ENCODE peak calls at places on chromosomes 7 and 10, in four cellular contexts. D, Q, N and B are unnamed samples.

GRCh38 chr10:18293536-18294510 is 153.6 kb downstream of the CACNB2 start:
- DNase-seq in Q (no peak), N (peak; percentile 31), D (no peak), B (no peak)

GRCh38 chr7:98670186-98670585 is 53.1 kb downstream of the NPTX2 start:
- DNase-seq in N (no peak), D (no peak), Q (no peak), B (no peak)

GRCh38 chr7:71511361-71511807 is 379.4 kb downstream of the GALNT17 start:
- DNase-seq in Q (peak; percentile 16), N (no peak), D (no peak), B (peak; percentile 77)

GRCh38 chr7:105887569-105888199 is 11.3 kb upstream of the ATXN7L1 start:
- DNase-seq in D (no peak), Q (no peak), N (no peak), B (no peak)

GRCh38 chr7:71785216-71785615 is 626.9 kb downstream of the CALN1 start:
- DNase-seq in D (no peak), N (no peak), Q (no peak), B (no peak)

GRCh38 chr10:126160971-126161630 is 227.2 kb downstream of the ADAM12 start:
- DNase-seq in Q (no peak), D (peak; percentile 40), N (no peak), B (peak; percentile 48)

GRCh38 chr10:44552716-44553115 is 167.8 kb upstream of the CXCL12 start:
- DNase-seq in Q (no peak), D (no peak), N (no peak), B (no peak)

GRCh38 chr10:4685495-4685894 is 140.5 kb upstream of the AKR1E2 start:
- DNase-seq in Q (no peak), D (no peak), N (no peak), B (no peak)

GRCh38 chr10:69089638-69090599 is 2.0 kb downstream of the SRGN start:
- DNase-seq in Q (peak; percentile 34), D (no peak), N (peak; percentile 65), B (no peak)

GRCh38 chr10:36712695-36713094 is 412.7 kb upstream of the ANKRD30A start:
- DNase-seq in D (no peak), Q (no peak), N (no peak), B (no peak)

GRCh38 chr10:97119058-97119832 is 66.5 kb downstream of the SLIT1 start:
- DNase-seq in Q (no peak), D (no peak), N (no peak), B (no peak)

GRCh38 chr7:93006480-93007095 is 111.2 kb downstream of the SAMD9 start:
- DNase-seq in N (no peak), Q (peak; percentile 34), D (no peak), B (no peak)

GRCh38 chr10:74877899-74878298 is 51.5 kb downstream of the KAT6B start:
- DNase-seq in N (no peak), D (no peak), Q (no peak), B (no peak)

DNA sequence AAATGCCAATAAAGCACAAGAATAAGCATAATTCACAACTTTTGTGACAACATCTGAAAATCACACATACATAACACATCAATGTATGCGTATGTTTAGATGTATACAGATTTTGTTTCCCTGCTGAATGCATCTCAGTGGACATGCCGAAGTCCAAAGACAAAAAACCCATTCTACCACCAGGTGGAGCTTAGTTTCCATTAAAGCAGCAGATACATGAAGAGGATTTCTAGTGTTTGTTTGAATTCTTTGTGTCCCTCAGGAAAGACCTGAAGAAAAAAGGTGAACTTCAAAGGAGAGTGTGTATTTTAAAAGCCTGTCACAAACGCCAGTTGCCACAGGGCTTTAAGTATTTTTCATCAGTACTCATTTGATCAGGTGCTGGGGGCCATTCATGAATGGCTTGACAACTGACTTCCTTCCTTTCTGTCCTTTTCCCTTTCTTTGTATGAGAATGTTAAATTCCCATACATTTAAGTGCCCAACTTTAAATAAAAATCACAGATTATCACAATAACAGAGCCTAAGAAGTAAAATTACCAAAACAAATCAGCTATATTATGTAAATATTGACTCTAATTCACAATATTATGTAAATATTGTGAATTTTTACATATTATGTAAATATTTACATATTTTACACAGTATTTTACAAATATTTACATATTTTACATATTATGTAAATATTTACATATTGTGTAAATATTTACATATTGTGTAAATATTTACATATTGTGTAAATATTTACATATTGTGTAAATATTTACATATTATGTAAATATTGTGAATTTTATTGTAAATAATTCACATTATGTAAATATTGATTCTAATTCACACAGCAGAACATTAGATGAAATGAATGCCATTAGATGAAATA is 343.0 kb downstream of the CRPPA start:
- DNase-seq in D (peak; percentile 71), Q (peak; percentile 42), N (no peak), B (peak; percentile 78)
- H3K4me3 ChIP-seq in D (no peak overlapping the region), Q (no peak overlapping the region), N (no peak overlapping the region), B (no peak overlapping the region)

GRCh38 chr7:118153551-118154177 is 30.3 kb upstream of the LSM8 start:
- DNase-seq in Q (peak; percentile 58), N (no peak), D (peak; percentile 38), B (peak; percentile 72)
- TF ChIP-seq JUNB in Q (no peak), N (no peak), D (no peak), B (no peak)

GRCh38 chr10:6737758-6738463 is 157.8 kb upstream of the PRKCQ start:
- DNase-seq in N (no peak), Q (no peak), D (peak; percentile 60), B (no peak)
- H3K4me3 ChIP-seq in N (no peak overlapping the region), Q (no peak overlapping the region), D (peak overlapping the region; percentile 52), B (no peak overlapping the region)

DNA sequence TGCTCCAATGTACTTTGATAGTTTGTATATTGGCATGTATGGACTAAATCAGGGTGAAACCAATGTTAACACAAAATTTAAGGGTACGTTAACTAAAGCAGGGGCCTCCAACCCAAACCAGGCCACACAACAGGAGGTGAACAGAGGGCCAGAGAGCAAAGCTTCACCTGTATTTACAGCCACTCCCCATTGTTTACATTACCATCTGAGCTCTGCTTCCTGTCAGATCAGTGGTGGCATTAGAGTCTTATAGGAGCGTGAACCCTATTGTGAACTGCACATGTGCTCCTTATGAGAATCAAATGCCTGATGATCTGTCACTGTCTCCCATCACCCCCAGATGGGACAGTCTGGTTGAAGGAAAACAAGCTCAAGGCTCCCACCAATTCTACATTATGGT is 62.0 kb upstream of the SCIN start:
- DNase-seq in N (no peak), D (no peak), Q (no peak), B (no peak)
- TF ChIP-seq JUNB in N (no peak), D (no peak), Q (no peak), B (no peak)

GRCh38 chr10:86968271-86968993 is at the start of gene ADIRF:
- DNase-seq in N (no peak), Q (no peak), D (no peak), B (peak; percentile 40)

GRCh38 chr10:86967481-86967941 is 771 bp upstream of the ADIRF start:
- DNase-seq in Q (no peak), N (no peak), D (no peak), B (no peak)

GRCh38 chr10:86969421-86970041 is 1.2 kb downstream of the ADIRF start:
- DNase-seq in N (no peak), D (no peak), Q (no peak), B (no peak)

GRCh38 chr10:86970152-86970886 is 2.0 kb downstream of the ADIRF start:
- DNase-seq in Q (no peak), N (no peak), D (no peak), B (peak; percentile 48)

DNA sequence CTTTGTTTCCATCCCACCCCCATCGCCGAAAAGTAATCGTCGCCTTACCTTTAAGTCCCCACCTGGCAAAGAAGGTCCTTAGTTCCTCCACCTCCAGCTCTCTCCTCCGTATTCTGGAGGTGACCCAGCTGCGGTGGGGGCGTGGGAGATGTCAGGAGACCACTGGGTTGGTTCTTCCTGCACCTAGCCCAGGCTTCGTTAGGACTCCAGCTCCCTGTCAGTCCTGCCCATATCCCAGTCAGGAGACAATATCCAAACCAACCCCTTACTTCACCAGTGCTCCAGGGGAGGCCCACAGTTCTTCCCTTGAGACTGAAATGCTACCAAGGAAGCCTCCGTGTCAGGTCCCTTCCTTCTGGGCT is 693 bp downstream of the ADIRF start:
- DNase-seq in N (no peak), D (no peak), Q (no peak), B (no peak)
- H3K4me3 ChIP-seq in N (no peak overlapping the region), D (no peak overlapping the region), Q (no peak overlapping the region), B (peak overlapping the region; percentile 46)

GRCh38 chr7:47556511-47557180 is 25.3 kb downstream of the TNS3 start:
- DNase-seq in N (no peak), D (no peak), Q (no peak), B (no peak)

GRCh38 chr7:47557986-47558670 is 23.8 kb downstream of the TNS3 start:
- DNase-seq in N (no peak), Q (no peak), D (no peak), B (peak; percentile 43)

GRCh38 chr7:47559306-47560220 is 22.3 kb downstream of the TNS3 start:
- DNase-seq in Q (no peak), D (no peak), N (no peak), B (no peak)

GRCh38 chr7:47553309-47553708 is 28.6 kb downstream of the TNS3 start:
- DNase-seq in Q (no peak), D (no peak), N (no peak), B (no peak)

DNA sequence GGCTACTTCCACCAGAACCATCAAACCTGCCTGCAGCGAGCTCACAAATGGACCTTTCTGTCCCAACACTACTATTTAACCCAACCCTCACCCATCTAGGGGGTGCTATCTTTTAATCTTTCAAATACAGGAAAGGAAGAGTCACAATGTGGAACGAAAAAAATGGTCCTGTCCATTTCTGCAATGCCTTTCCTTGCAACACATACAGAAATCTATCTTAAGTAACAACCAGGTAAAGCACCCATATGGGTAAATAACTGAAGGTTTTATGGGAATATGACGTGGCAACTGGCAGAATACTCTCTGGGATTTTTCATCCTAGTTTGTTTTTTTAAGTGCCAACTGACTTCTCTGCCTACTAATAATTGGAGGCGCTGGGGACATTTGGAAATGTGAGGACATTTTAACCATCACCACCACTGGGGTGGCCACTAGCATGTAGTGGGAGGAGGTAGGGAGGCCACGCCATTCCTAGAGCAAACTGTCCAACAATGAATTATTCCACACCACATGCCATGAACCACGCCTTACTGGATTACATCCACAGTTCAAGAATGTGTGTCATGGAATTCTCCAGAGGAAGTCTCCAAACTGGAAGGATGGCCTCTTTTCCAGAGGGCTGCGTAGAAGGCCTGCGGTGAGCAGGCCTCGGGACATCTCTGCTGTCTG is 24.5 kb downstream of the TNS3 start:
- DNase-seq in Q (no peak), D (peak; percentile 86), N (no peak), B (no peak)
- TF ChIP-seq JUNB in Q (no peak), D (no peak), N (no peak), B (no peak)